ENCODE peak calls at places on chromosomes 4 and X, in seven cellular contexts. G is activated T-cell treated with anti-CD3 and anti-CD28 coated beads for 4 hours; J is HEK293T; Y is fibroblast of the conjunctiva; E is effector memory CD4-positive, alpha-beta T cell; I is T-helper 9 cell; P is stimulated activated CD4-positive, alpha-beta T cell treated with anti-CD3 and anti-CD28 coated beads, Interleukin-1b, Interleukin-23, amount 100 ng/mL, for 1 hour. A is an unnamed sample.

GRCh38 chr4:68447201-68447600 is at the start of gene TMPRSS11E:
- DNase-seq in P (no peak), Y (no peak), E (no peak), J (no peak), G (no peak), I (no peak), A (no peak)

GRCh38 chr4:6334203-6334887 is 64.7 kb downstream of the WFS1 start:
- DNase-seq in P (no peak), E (no peak), G (no peak), Y (no peak), I (no peak), J (no peak), A (no peak)

GRCh38 chr4:183035726-183036415 is 63.2 kb upstream of the WWC2 start:
- DNase-seq in P (no peak), I (no peak), J (no peak), Y (no peak), G (no peak), E (no peak), A (no peak)

GRCh38 chr4:56448301-56448700 is 12.2 kb downstream of the PAICS start:
- DNase-seq in G (no peak), I (no peak), P (no peak), Y (no peak), J (no peak), E (no peak), A (no peak)

GRCh38 chrX:39904816-39905474 is 192.8 kb downstream of the BCOR start:
- DNase-seq in I (no peak), P (no peak), G (no peak), Y (no peak), E (no peak), J (no peak), A (no peak)

GRCh38 chrX:7085879-7086278 is 61.6 kb upstream of the STS start:
- DNase-seq in I (no peak), G (no peak), P (no peak), E (no peak), Y (no peak), J (no peak), A (no peak)

GRCh38 chr4:103375278-103375677 is 177.1 kb upstream of the CENPE start:
- DNase-seq in I (no peak), Y (peak), P (no peak), J (no peak), G (no peak), E (no peak), A (no peak)

GRCh38 chrX:19744231-19744630 is 143.2 kb downstream of the SH3KBP1 start:
- DNase-seq in J (no peak), E (no peak), P (no peak), I (no peak), Y (no peak), G (no peak), A (no peak)

GRCh38 chr4:84378983-84379382 is 120.1 kb downstream of the NKX6-1 start:
- DNase-seq in I (no peak), E (no peak), Y (no peak), P (no peak), J (no peak), G (no peak), A (no peak)

GRCh38 chrX:100870527-100870926 is 3.6 kb downstream of the NOX1 start:
- DNase-seq in I (no peak), P (no peak), E (no peak), J (no peak), G (no peak), Y (no peak), A (no peak)

GRCh38 chrX:119669424-119670037 is 23.4 kb downstream of the SEPTIN6 start:
- DNase-seq in I (no peak), G (no peak), J (no peak), E (no peak), Y (no peak), P (no peak), A (no peak)

GRCh38 chrX:95076449-95076848 is 1402.4 kb downstream of the FAM133A start:
- DNase-seq in I (no peak), E (no peak), J (no peak), P (no peak), G (no peak), Y (no peak), A (peak)

GRCh38 chrX:10709276-10709675 is 88.9 kb upstream of the MID1 start:
- DNase-seq in I (no peak), Y (no peak), G (no peak), P (no peak), J (no peak), E (no peak), A (no peak)

GRCh38 chr4:18042754-18043153 is 21.2 kb upstream of the LCORL start:
- DNase-seq in G (no peak), P (no peak), Y (no peak), E (no peak), I (no peak), J (peak), A (no peak)

GRCh38 chrX:46461653-46462191 is 83.5 kb downstream of the ZNF674 start:
- DNase-seq in G (no peak), E (no peak), Y (no peak), P (no peak), J (no peak), I (no peak), A (no peak)

GRCh38 chr4:13944095-13944501 is 316.6 kb upstream of the BOD1L1 start:
- DNase-seq in Y (no peak), P (no peak), G (no peak), I (no peak), E (no peak), J (no peak), A (no peak)

GRCh38 chrX:42459735-42460134 is 318.2 kb downstream of the PPP1R2C start:
- DNase-seq in Y (no peak), E (no peak), J (no peak), P (no peak), I (no peak), G (no peak), A (no peak)

GRCh38 chrX:153614818-153615217 is 15.9 kb upstream of the CCNQ start:
- DNase-seq in J (no peak), G (no peak), P (no peak), E (no peak), Y (no peak), I (no peak), A (no peak)

GRCh38 chr4:138927065-138927464 is 88.5 kb upstream of the NOCT start:
- DNase-seq in I (no peak), Y (no peak), J (no peak), E (no peak), G (no peak), P (no peak), A (no peak)

GRCh38 chrX:102560423-102561068 is 38.8 kb upstream of the ARMCX5 start:
- DNase-seq in E (no peak), J (no peak), G (no peak), P (no peak), Y (no peak), I (no peak), A (no peak)

GRCh38 chr4:72312032-72312650 is 256.9 kb downstream of the ADAMTS3 start:
- DNase-seq in P (no peak), G (no peak), E (no peak), J (no peak), Y (peak), I (no peak), A (peak)

GRCh38 chrX:21885568-21885967 is 29.8 kb downstream of the YY2 start:
- DNase-seq in I (no peak), J (no peak), Y (peak), P (no peak), G (no peak), E (no peak), A (peak)

GRCh38 chrX:130173190-130173895 is 1.6 kb downstream of the RAB33A start:
- DNase-seq in P (no peak), E (no peak), I (no peak), Y (peak), J (no peak), G (no peak), A (no peak)

GRCh38 chr4:156946508-156947197 is 24.9 kb downstream of the PDGFC start:
- DNase-seq in Y (peak), G (no peak), I (no peak), P (no peak), J (no peak), E (no peak), A (no peak)

GRCh38 chrX:17736856-17737706 is at the start of gene SCML1:
- DNase-seq in P (peak), Y (peak), E (peak), G (peak), I (peak), J (peak), A (peak)

GRCh38 chr4:139524062-139524631 is 31.9 kb downstream of the SETD7 start:
- DNase-seq in J (no peak), G (no peak), Y (no peak), I (no peak), P (no peak), E (no peak), A (no peak)

GRCh38 chr4:34619531-34620109 is 1624.7 kb downstream of the ARAP2 start:
- DNase-seq in G (no peak), E (no peak), I (no peak), Y (peak), P (no peak), J (no peak), A (no peak)

GRCh38 chr4:74244049-74244448 is 64.2 kb upstream of the EPGN start:
- DNase-seq in I (no peak), G (no peak), E (no peak), J (no peak), Y (no peak), P (no peak), A (no peak)

GRCh38 chr4:73308286-73308685 is 49.7 kb upstream of the ANKRD17 start:
- DNase-seq in P (no peak), E (no peak), G (no peak), J (no peak), I (no peak), Y (no peak), A (no peak)

GRCh38 chr4:48296330-48296729 is 26.7 kb upstream of the TEC start:
- DNase-seq in Y (no peak), E (no peak), I (no peak), G (no peak), J (no peak), P (no peak), A (no peak)

GRCh38 chr4:22427676-22428075 is 88.2 kb downstream of the ADGRA3 start:
- DNase-seq in I (no peak), J (no peak), E (no peak), P (no peak), Y (no peak), G (no peak), A (no peak)

GRCh38 chrX:154417157-154417556 is 5.8 kb downstream of the TAFAZZIN start:
- DNase-seq in P (no peak), J (no peak), G (no peak), Y (no peak), E (no peak), I (no peak), A (no peak)

GRCh38 chrX:152600853-152601635 is 36.7 kb upstream of the GABRQ start:
- DNase-seq in I (no peak), P (no peak), Y (no peak), J (no peak), E (no peak), G (no peak), A (peak)

A was measured in neuronal stem cell.